ENCODE peak calls at places on chromosomes 3 and 15, in eight cellular contexts. N is neural progenitor cell, P is right cardiac atrium, T is RWPE1, L is aorta, R is PC-9, K is ovary, C is H9. M is an unnamed sample.

GRCh38 chr3:178671261-178672191 is 135.3 kb downstream of the KCNMB2 start:
- DNase-seq in R (peak), P (no peak), C (no peak), K (no peak), T (peak), N (no peak), L (no peak), M (no peak)

GRCh38 chr3:141452045-141452444 is 34.8 kb upstream of the RASA2 start:
- DNase-seq in T (peak), P (no peak), K (no peak), N (peak), R (peak), L (no peak), C (no peak), M (peak)

GRCh38 chr3:126945171-126945721 is 37.7 kb upstream of the PLXNA1 start:
- DNase-seq in C (peak), N (no peak), K (no peak), P (no peak), T (no peak), L (no peak), R (no peak), M (no peak)

GRCh38 chr15:75921732-75922703 is 18.3 kb downstream of the FBXO22 start:
- DNase-seq in R (peak), K (no peak), T (peak), C (no peak), N (peak), P (peak), L (no peak), M (peak)

GRCh38 chr15:77126516-77126915 is 55.6 kb upstream of the TSPAN3 start:
- DNase-seq in C (no peak), T (no peak), L (no peak), P (no peak), R (no peak), N (no peak), K (no peak), M (no peak)

GRCh38 chr3:130480736-130481135 is 36.2 kb upstream of the COL6A6 start:
- DNase-seq in P (peak), T (peak), K (peak), N (peak), C (peak), L (no peak), R (peak), M (no peak)

GRCh38 chr3:100717063-100717462 is 7.8 kb downstream of the TFG start:
- DNase-seq in T (no peak), P (no peak), L (no peak), C (no peak), K (no peak), N (no peak), R (no peak), M (no peak)

GRCh38 chr3:158679547-158680000 is 7.1 kb upstream of the LXN start:
- DNase-seq in N (no peak), L (no peak), C (no peak), K (no peak), T (no peak), P (no peak), R (no peak), M (no peak)

GRCh38 chr15:45276851-45277250 is 24.8 kb downstream of the SLC28A2 start:
- DNase-seq in L (no peak), N (peak), T (peak), C (no peak), R (no peak), P (no peak), K (no peak), M (peak)

GRCh38 chr15:79083154-79083553 is 7.4 kb downstream of the RASGRF1 start:
- DNase-seq in R (no peak), P (peak), K (no peak), C (no peak), T (no peak), N (no peak), L (peak), M (no peak)

GRCh38 chr3:98730338-98730737 is 32.8 kb upstream of the ST3GAL6 start:
- DNase-seq in L (no peak), N (no peak), P (no peak), T (peak), K (no peak), R (peak), C (no peak), M (no peak)

GRCh38 chr3:197562398-197563251 is 6.9 kb upstream of the BDH1 start:
- DNase-seq in C (no peak), L (no peak), K (no peak), N (no peak), T (no peak), R (no peak), P (no peak), M (no peak)

GRCh38 chr15:41891946-41892345 is 1.9 kb downstream of the SPTBN5 start:
- DNase-seq in P (no peak), C (no peak), L (no peak), T (no peak), R (no peak), N (no peak), K (no peak), M (no peak)

GRCh38 chr15:32861741-32862140 is 143.9 kb downstream of the GREM1 start:
- DNase-seq in L (no peak), R (no peak), P (peak), K (peak), C (peak), T (no peak), N (peak), M (no peak)

GRCh38 chr3:50587806-50588758 is 18.8 kb downstream of the HEMK1 start:
- DNase-seq in R (no peak), P (no peak), C (no peak), T (no peak), K (no peak), L (no peak), N (no peak), M (no peak)

GRCh38 chr3:49724586-49724985 is 835 bp upstream of the GMPPB start:
- DNase-seq in N (peak), P (no peak), C (peak), L (peak), K (peak), R (no peak), T (no peak), M (peak)

DNA sequence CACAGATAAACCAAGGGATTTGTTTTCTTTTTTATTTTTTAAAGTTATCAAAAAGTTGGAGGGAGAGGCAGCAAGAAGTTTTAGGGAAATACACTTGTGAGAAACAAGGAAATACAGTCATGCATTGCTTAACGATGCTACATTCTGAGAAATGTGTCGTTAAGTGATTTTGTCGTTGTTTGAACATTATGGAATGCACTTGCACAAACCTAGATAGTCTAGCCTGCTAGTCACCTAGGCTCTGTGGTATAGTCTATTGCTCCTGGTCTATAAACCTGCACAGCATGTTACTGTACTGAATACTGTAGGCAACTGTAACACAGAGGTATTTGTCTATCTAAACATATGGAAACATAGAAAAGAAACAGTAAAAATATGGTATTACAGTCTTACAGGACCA is 2.0 kb upstream of the NFKBIZ start:
- DNase-seq in T (no peak), C (no peak), R (no peak), N (no peak), L (no peak), P (no peak), K (no peak), M (no peak)
- H3K27ac ChIP-seq in T (no peak), C (no peak), R (no peak), N (no peak), L (no peak), P (no peak), K (no peak), M (no peak)

GRCh38 chr15:72489943-72490554 is 15.9 kb downstream of the ARIH1 start:
- DNase-seq in L (no peak), T (no peak), N (no peak), C (no peak), P (no peak), K (no peak), R (no peak), M (no peak)
- H3K27ac ChIP-seq in L (no peak), T (no peak), N (no peak), C (no peak), P (no peak), K (no peak), R (no peak), M (no peak)

DNA sequence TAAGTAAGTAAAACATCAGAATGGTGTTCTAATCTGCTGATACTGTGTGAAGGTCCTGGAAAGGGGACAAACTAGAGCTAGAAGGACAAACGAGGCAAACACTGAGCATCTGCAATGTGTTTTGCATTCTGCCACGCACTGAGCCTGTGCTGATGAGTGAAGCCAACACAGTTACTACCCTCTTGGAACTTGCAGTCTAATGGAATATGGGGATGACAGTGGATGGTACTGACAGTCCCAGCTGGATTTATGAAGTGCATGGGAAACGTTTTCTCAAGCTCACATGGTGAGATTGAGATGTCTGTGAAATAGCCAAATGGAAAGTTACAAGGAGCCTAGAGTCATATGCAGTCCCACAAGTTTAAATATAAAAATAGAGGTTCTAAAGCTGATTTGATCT is 86.6 kb downstream of the FOXB1 start:
- DNase-seq in N (no peak), T (peak), K (no peak), R (no peak), P (no peak), L (no peak), C (no peak), M (no peak)
- H3K27ac ChIP-seq in N (no peak), T (peak), K (no peak), R (peak), P (no peak), L (no peak), C (no peak), M (no peak)

GRCh38 chr3:62832569-62832968 is 42.6 kb downstream of the CADPS start:
- DNase-seq in K (no peak), R (no peak), C (no peak), L (no peak), N (no peak), T (no peak), P (no peak), M (no peak)
- H3K27ac ChIP-seq in K (no peak), R (no peak), C (no peak), L (no peak), N (no peak), T (no peak), P (no peak), M (no peak)

GRCh38 chr3:20056727-20057611 is 16.7 kb downstream of the KAT2B start:
- DNase-seq in L (no peak), N (no peak), C (no peak), K (no peak), R (peak), P (no peak), T (peak), M (no peak)

GRCh38 chr3:20055020-20055775 is 15.0 kb downstream of the KAT2B start:
- DNase-seq in K (no peak), P (no peak), N (no peak), C (no peak), L (no peak), T (no peak), R (no peak), M (no peak)

GRCh38 chr3:20052851-20053250 is 12.6 kb downstream of the KAT2B start:
- DNase-seq in C (no peak), L (no peak), N (no peak), P (no peak), K (no peak), R (no peak), T (no peak), M (no peak)

GRCh38 chr3:20057612-20058180 is 17.4 kb downstream of the KAT2B start:
- DNase-seq in P (peak), K (no peak), L (no peak), C (no peak), N (no peak), T (no peak), R (no peak), M (no peak)

GRCh38 chr3:20054549-20054987 is 14.3 kb downstream of the KAT2B start:
- DNase-seq in P (peak), L (no peak), N (no peak), T (peak), R (peak), C (no peak), K (no peak), M (peak)
- H3K27ac ChIP-seq in P (peak), L (no peak), N (no peak), T (peak), R (peak), C (no peak), K (no peak), M (peak)

GRCh38 chr3:192817506-192817905 is 90.2 kb upstream of the FGF12 start:
- DNase-seq in K (no peak), T (no peak), N (no peak), C (no peak), P (no peak), R (no peak), L (no peak), M (no peak)

GRCh38 chr3:192818126-192818525 is 90.8 kb upstream of the FGF12 start:
- DNase-seq in C (no peak), P (no peak), N (no peak), L (no peak), T (no peak), R (no peak), K (no peak), M (no peak)

GRCh38 chr3:192821161-192821560 is 93.8 kb upstream of the FGF12 start:
- DNase-seq in K (no peak), P (no peak), N (no peak), R (no peak), T (no peak), C (no peak), L (no peak), M (no peak)

GRCh38 chr3:192817053-192817452 is 89.7 kb upstream of the FGF12 start:
- DNase-seq in N (no peak), C (no peak), K (no peak), R (no peak), T (peak), L (no peak), P (no peak), M (no peak)

GRCh38 chr3:192819001-192819569 is 91.7 kb upstream of the FGF12 start:
- DNase-seq in L (peak), T (peak), N (no peak), K (no peak), P (no peak), C (no peak), R (peak), M (no peak)
- H3K27ac ChIP-seq in L (no peak), T (peak), N (no peak), K (no peak), P (peak), C (no peak), R (peak), M (no peak)

DNA sequence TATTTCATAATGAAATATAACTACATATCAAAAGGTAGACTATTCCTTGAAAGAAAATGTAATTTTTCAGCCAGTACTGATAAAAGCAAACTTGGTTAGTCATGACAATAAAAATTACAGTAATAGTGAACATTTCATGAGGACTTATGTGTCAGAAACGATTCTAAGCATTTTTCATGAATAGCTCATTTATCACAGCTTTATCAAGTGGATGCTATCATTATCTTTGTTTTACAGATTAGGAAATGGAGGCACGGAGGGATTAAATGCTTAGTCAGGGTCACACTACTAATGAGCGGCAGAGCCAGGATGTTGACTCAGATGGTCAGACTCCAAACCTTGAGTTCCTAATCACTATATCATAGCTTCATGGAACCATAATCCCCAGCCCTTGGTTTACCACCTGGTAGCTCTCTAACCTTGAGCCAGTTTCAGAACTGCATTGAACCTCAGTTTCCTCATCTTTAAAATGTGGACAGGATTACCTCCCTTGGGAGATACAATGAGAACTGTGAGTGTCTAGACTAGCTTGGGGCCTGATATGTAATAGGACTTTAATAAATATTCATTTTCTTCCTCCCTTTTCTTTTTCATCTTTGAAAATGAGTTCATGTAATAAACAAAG is 85.4 kb downstream of the TNIK start:
- DNase-seq in N (no peak), C (no peak), K (no peak), P (no peak), T (no peak), L (no peak), R (no peak), M (no peak)
- H3K27ac ChIP-seq in N (no peak), C (no peak), K (no peak), P (no peak), T (no peak), L (no peak), R (peak), M (no peak)